ENCODE peak calls at places on chromosome 9, in four cellular contexts. C, Q, V and Z are unnamed samples.

GRCh38 chr9:19331877-19332276 is 48.2 kb downstream of the RPS6 start:
- DNase-seq in C (no peak), Q (no peak), V (no peak), Z (no peak)

GRCh38 chr9:37970301-37971106 is 66.6 kb upstream of the SLC25A51 start:
- DNase-seq in C (no peak), Q (no peak), V (no peak), Z (no peak)

GRCh38 chr9:136558373-136558772 is 12.5 kb upstream of the NOTCH1 start:
- DNase-seq in C (peak), Q (no peak), V (no peak), Z (no peak)

GRCh38 chr9:37650873-37651768 is at the start of gene FRMPD1:
- DNase-seq in C (peak), Q (no peak), V (no peak), Z (peak)

GRCh38 chr9:124501771-124502320 is 5.4 kb downstream of the NR5A1 start:
- DNase-seq in C (no peak), Q (no peak), V (no peak), Z (no peak)

GRCh38 chr9:135043345-135043744 is 44.1 kb upstream of the OLFM1 start:
- DNase-seq in C (no peak), Q (no peak), V (no peak), Z (no peak)

GRCh38 chr9:134301387-134302129 is 24.7 kb upstream of the RXRA start:
- DNase-seq in C (no peak), Q (peak), V (no peak), Z (no peak)

GRCh38 chr9:114033397-114034103 is 44.5 kb downstream of the AMBP start:
- DNase-seq in C (peak), Q (no peak), V (peak), Z (peak)

GRCh38 chr9:127887792-127888191 is 10.3 kb upstream of the AK1 start:
- DNase-seq in C (no peak), Q (no peak), V (no peak), Z (no peak)

GRCh38 chr9:14243514-14244042 is 70.4 kb downstream of the NFIB start:
- DNase-seq in C (no peak), Q (no peak), V (no peak), Z (no peak)

GRCh38 chr9:14246951-14247350 is 67.0 kb downstream of the NFIB start:
- DNase-seq in C (no peak), Q (no peak), V (no peak), Z (no peak)

GRCh38 chr9:14248149-14248548 is 65.8 kb downstream of the NFIB start:
- DNase-seq in C (no peak), Q (no peak), V (no peak), Z (no peak)

GRCh38 chr9:14247577-14247976 is 66.4 kb downstream of the NFIB start:
- DNase-seq in C (no peak), Q (no peak), V (no peak), Z (no peak)

DNA sequence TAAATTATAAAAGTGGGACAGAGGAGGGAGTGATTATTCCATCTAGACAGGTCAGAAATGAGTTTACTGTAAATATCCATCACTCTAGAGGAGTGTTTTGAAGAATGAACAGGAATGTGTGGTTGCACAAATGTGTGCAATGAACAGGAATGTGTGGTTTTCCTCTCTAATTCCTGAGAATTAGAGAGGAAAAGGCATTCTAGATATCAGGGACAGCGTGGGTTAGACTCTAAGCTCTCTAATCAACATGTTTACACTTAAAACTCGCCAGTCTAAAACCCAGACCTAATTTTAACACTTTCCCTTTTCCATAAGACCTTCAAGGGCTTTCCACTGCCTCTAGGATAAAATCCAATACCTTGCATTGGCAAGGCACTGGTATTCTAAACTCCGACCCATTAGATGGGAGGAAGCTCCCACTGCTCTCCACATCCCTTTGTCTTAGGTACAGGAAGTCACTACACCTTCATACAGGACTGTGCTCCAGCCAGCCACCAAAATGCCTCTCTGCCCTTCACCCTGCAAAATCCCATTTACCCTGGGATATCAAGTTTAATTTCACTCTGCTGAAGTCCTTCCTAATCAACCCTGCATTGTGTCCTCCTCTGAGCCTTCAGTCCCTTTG is 67.9 kb downstream of the NFIB start:
- DNase-seq in C (no peak), Q (no peak), V (no peak), Z (no peak)
- TF ChIP-seq POLR2AphosphoS5 in C (no peak), Q (no peak), V (no peak), Z (no peak)

GRCh38 chr9:13388157-13388556 is 108.7 kb upstream of the MPDZ start:
- DNase-seq in C (no peak), Q (no peak), V (no peak), Z (no peak)
- TF ChIP-seq SPI1 in C (no peak), Q (no peak), V (no peak), Z (no peak)

DNA sequence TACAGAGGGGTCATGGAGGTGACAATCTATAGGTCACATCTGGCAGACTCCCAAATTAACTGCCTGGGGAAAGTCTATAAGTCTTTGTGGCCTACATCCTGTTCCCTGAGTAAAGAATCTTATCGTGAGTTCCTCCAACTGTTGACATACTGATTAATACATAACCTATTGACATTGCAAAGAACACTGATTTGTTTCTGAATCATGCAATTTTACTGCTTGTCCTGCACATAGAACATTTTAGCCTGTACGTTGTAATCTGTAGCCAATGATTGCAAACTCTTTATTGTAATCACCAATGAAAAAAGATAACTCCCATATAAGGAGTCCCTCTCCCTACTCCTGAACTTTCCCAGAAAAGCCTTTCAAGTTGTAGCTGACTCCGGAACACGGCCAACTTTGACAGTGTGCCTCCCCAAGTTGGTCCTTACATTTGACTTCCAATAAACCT is 18.8 kb upstream of the OR2K2 start:
- DNase-seq in C (no peak), Q (no peak), V (no peak), Z (no peak)
- TF ChIP-seq POLR2AphosphoS5 in C (no peak), Q (no peak), V (no peak), Z (no peak)

DNA sequence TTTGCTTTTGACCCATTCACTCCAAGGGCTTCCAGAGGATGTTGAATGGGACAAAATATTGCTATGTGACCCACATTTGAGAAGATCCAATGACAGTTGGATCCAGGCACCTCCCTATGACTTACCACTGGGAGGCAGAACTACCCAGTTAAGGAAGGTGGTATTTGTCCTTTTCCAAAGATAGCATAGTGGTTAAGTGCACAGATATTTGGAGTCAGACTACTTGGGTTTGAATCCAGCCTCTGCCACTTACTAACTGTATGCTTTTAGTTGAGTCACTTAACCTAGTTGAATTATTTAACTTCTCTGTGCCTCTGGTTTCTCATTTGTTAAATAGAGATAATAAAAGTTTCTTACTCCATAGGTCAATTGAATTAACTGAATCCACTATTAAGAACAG is 74.5 kb upstream of the PALM2AKAP2 start:
- DNase-seq in C (no peak), Q (no peak), V (no peak), Z (no peak)
- TF ChIP-seq SPI1 in C (no peak), Q (no peak), V (no peak), Z (no peak)